ENCODE peak calls at places on chromosomes 5 and 9, in nine cellular contexts. G, A, V, Y, I, W, H, P and M are unnamed samples.

GRCh38 chr9:124256517-124257069 is 1.2 kb upstream of the NEK6 start:
- DNase-seq in W (no peak), G (no peak), I (no peak), V (peak; percentile 93), P (no peak), H (peak; percentile 86), Y (no peak), A (no peak), M (peak; percentile 95)

GRCh38 chr5:81140942-81141341 is 92.2 kb upstream of the CKMT2 start:
- DNase-seq in G (no peak), A (no peak), I (no peak), W (no peak), V (peak; percentile 70), H (peak; percentile 80), P (peak; percentile 46), Y (no peak), M (peak; percentile 28)

GRCh38 chr5:135243194-135244191 is 155.5 kb downstream of the MACROH2A1 start:
- DNase-seq in G (no peak), P (no peak), W (no peak), I (no peak), H (no peak), V (no peak), A (no peak), Y (no peak), M (no peak)

GRCh38 chr5:59433174-59433573 is 460.4 kb downstream of the PDE4D start:
- DNase-seq in P (no peak), G (no peak), V (no peak), I (no peak), Y (no peak), W (no peak), A (no peak), H (no peak), M (no peak)

GRCh38 chr5:157106668-157107461 is 2.0 kb downstream of the HAVCR2 start:
- DNase-seq in A (no peak), Y (no peak), P (no peak), G (no peak), I (peak; percentile 9), H (peak; percentile 3), W (no peak), V (no peak), M (no peak)

GRCh38 chr5:53456366-53456765 is 24.1 kb upstream of the FST start:
- DNase-seq in A (no peak), I (no peak), P (no peak), V (no peak), G (no peak), W (no peak), H (no peak), Y (no peak), M (no peak)

GRCh38 chr5:55480781-55481180 is 54.0 kb downstream of the PLPP1 start:
- DNase-seq in A (no peak), G (no peak), I (no peak), W (no peak), Y (no peak), V (peak; percentile 4), H (peak; percentile 79), P (no peak), M (peak; percentile 51)

GRCh38 chr5:43993634-43994395 is 390.8 kb downstream of the NNT start:
- DNase-seq in V (no peak), W (no peak), P (no peak), H (no peak), A (no peak), Y (no peak), I (no peak), G (no peak), M (no peak)

GRCh38 chr5:134551891-134552290 is 26.4 kb downstream of the JADE2 start:
- DNase-seq in V (no peak), Y (no peak), I (no peak), W (no peak), P (no peak), H (peak; percentile 24), A (no peak), G (no peak), M (peak; percentile 87)

GRCh38 chr9:3058409-3058808 is 214.5 kb upstream of the PUM3 start:
- DNase-seq in W (no peak), V (no peak), A (no peak), I (no peak), H (no peak), Y (no peak), P (no peak), G (no peak), M (no peak)

GRCh38 chr5:957730-958485 is 50.7 kb upstream of the NKD2 start:
- DNase-seq in H (peak; percentile 9), A (no peak), P (no peak), G (no peak), W (no peak), V (no peak), I (no peak), Y (peak; percentile 7), M (peak; percentile 38)

GRCh38 chr9:77022783-77023440 is 3.5 kb downstream of the FOXB2 start:
- DNase-seq in W (no peak), G (no peak), A (no peak), P (no peak), V (peak; percentile 16), Y (no peak), I (no peak), H (no peak), M (no peak)

GRCh38 chr5:10702911-10703491 is 58.0 kb downstream of the DAP start:
- DNase-seq in V (peak; percentile 55), Y (no peak), H (peak; percentile 80), I (no peak), W (no peak), P (no peak), G (no peak), A (peak; percentile 38), M (peak; percentile 73)

GRCh38 chr5:148542812-148543211 is 111.5 kb downstream of the HTR4 start:
- DNase-seq in H (peak; percentile 4), V (no peak), W (no peak), A (no peak), Y (no peak), G (no peak), P (no peak), I (no peak), M (peak; percentile 69)